ENCODE peak calls at places on chromosomes 16 and 17, in eight cellular contexts. K is natural killer cell, N is heart left ventricle, A is mammary epithelial cell, F is cardiac muscle cell, S is spleen, Q is adrenal gland, V is fibroblast of lung. G is an unnamed sample.

GRCh38 chr17:9313346-9313745 is 262.3 kb downstream of the STX8 start:
- DNase-seq in K (no peak), N (no peak), A (no peak), F (no peak), S (no peak), Q (no peak), V (no peak), G (no peak)

GRCh38 chr17:142102-142661 is 4.8 kb downstream of the SCGB1C2 start:
- DNase-seq in K (no peak), N (peak), A (peak), F (no peak), S (peak), Q (peak), V (peak), G (no peak)

GRCh38 chr16:84677017-84677803 is 22.6 kb upstream of the USP10 start:
- DNase-seq in K (no peak), N (no peak), A (no peak), F (no peak), S (peak), Q (no peak), V (no peak), G (no peak)

GRCh38 chr17:48178327-48178726 is 70.8 kb downstream of the SNX11 start:
- DNase-seq in K (no peak), N (no peak), A (no peak), F (no peak), S (no peak), Q (no peak), V (no peak), G (no peak)

GRCh38 chr16:21599158-21599993 is at the start of gene METTL9:
- DNase-seq in K (peak), N (peak), A (peak), F (peak), S (peak), Q (peak), V (peak), G (peak)

GRCh38 chr17:41676058-41676419 is 12.6 kb upstream of the EIF1 start:
- DNase-seq in K (no peak), N (no peak), A (no peak), F (no peak), S (no peak), Q (no peak), V (no peak), G (no peak)

GRCh38 chr17:56141046-56141839 is 12.0 kb upstream of the ANKFN1 start:
- DNase-seq in K (no peak), N (no peak), A (no peak), F (peak), S (no peak), Q (no peak), V (peak), G (no peak)

GRCh38 chr16:61858996-61859395 is 177.2 kb downstream of the CDH8 start:
- DNase-seq in K (no peak), N (no peak), A (no peak), F (no peak), S (no peak), Q (no peak), V (peak), G (no peak)

GRCh38 chr16:20960899-20961298 is 60.3 kb downstream of the LYRM1 start:
- DNase-seq in K (no peak), N (no peak), A (no peak), F (no peak), S (no peak), Q (no peak), V (no peak), G (no peak)

GRCh38 chr17:10702574-10702973 is 5.2 kb downstream of the ADPRM start:
- DNase-seq in K (no peak), N (no peak), A (no peak), F (no peak), S (no peak), Q (no peak), V (peak), G (no peak)

GRCh38 chr17:42456223-42457106 is 2.2 kb upstream of the ATP6V0A1 start:
- DNase-seq in K (no peak), N (no peak), A (peak), F (no peak), S (no peak), Q (no peak), V (peak), G (no peak)

GRCh38 chr17:30565073-30565935 is 88.1 kb downstream of the GOSR1 start:
- DNase-seq in K (no peak), N (no peak), A (peak), F (no peak), S (no peak), Q (no peak), V (no peak), G (no peak)

GRCh38 chr17:21090889-21091618 is 35.7 kb upstream of the DHRS7B start:
- DNase-seq in K (no peak), N (no peak), A (no peak), F (no peak), S (no peak), Q (no peak), V (no peak), G (no peak)

GRCh38 chr17:63881935-63882601 is at the start of gene GH2:
- DNase-seq in K (peak), N (peak), A (peak), F (peak), S (peak), Q (peak), V (peak), G (peak)

GRCh38 chr17:51322390-51323029 is 62.2 kb downstream of the UTP18 start:
- DNase-seq in K (no peak), N (no peak), A (peak), F (peak), S (no peak), Q (no peak), V (peak), G (no peak)
- TF ChIP-seq CTCF in K (no peak), N (no peak), A (peak), F (peak), S (no peak), Q (no peak), V (peak), G (peak)

GRCh38 chr16:3783516-3783915 is 66.2 kb upstream of the TRAP1 start:
- DNase-seq in K (no peak), N (no peak), A (no peak), F (no peak), S (no peak), Q (no peak), V (no peak), G (no peak)

GRCh38 chr16:3776316-3776715 is 59.0 kb upstream of the TRAP1 start:
- DNase-seq in K (no peak), N (no peak), A (no peak), F (no peak), S (no peak), Q (peak), V (no peak), G (no peak)

GRCh38 chr16:3782566-3782965 is 65.2 kb upstream of the TRAP1 start:
- DNase-seq in K (no peak), N (no peak), A (no peak), F (no peak), S (no peak), Q (no peak), V (no peak), G (no peak)

GRCh38 chr16:3781421-3781820 is 64.1 kb upstream of the TRAP1 start:
- DNase-seq in K (no peak), N (no peak), A (peak), F (no peak), S (no peak), Q (no peak), V (no peak), G (no peak)

GRCh38 chr16:3780570-3780969 is 63.2 kb upstream of the TRAP1 start:
- DNase-seq in K (no peak), N (no peak), A (peak), F (peak), S (no peak), Q (no peak), V (peak), G (no peak)
- TF ChIP-seq CTCF in K (no peak), N (no peak), A (no peak), F (no peak), S (no peak), Q (no peak), V (no peak), G (no peak)

DNA sequence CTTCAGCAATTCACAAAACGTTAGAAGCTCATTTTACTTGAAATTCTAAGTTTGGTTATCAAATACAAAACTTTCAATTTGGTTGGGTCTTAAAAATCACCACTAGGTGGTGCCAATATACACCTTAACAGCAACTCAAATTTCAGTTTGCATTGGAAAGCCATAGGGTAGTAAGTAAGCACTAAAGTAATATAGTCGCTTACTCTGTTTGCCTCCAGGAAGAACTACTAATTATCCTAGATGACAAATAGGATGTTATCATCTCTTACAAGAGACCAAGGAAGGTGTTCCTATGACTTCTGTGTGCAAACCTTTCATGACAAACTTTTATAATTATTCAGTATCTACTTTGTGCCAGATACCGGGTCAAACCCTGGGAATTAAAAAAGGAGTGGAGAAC is 93.3 kb downstream of the MYO1D start:
- DNase-seq in K (no peak), N (no peak), A (peak), F (peak), S (no peak), Q (no peak), V (peak), G (no peak)
- TF ChIP-seq CTCF in K (peak), N (peak), A (peak), F (peak), S (peak), Q (peak), V (peak), G (peak)

GRCh38 chr17:17783121-17783824 is 53.5 kb downstream of the SREBF1 start:
- DNase-seq in K (peak), N (peak), A (peak), F (peak), S (peak), Q (peak), V (peak), G (peak)
- TF ChIP-seq CTCF in K (no peak), N (peak), A (no peak), F (no peak), S (no peak), Q (no peak), V (no peak), G (no peak)

DNA sequence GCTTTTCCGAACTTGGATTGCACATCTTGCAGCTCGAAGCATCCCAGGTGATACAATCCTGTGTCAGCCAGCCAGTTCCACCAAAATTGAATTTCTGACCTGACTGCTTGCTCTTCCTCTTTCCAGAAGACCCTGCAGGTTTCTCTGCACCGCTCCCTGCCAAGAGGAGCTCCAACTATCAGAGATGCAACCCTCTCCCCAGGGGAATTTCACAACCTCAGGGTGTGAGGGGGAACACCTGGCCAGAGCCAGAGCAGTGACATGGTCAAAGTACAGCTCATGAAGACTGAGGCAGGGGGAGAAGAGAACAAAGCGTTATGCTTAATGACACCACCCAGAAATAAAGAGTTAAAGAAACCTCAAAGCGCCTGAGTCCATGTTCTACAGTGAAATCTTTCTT is 25.0 kb downstream of the ZNF423 start:
- DNase-seq in K (no peak), N (no peak), A (no peak), F (no peak), S (no peak), Q (no peak), V (no peak), G (no peak)
- TF ChIP-seq CTCF in K (no peak), N (no peak), A (no peak), F (no peak), S (no peak), Q (no peak), V (no peak), G (no peak)

GRCh38 chr16:49951568-49952195 is 73.3 kb upstream of the CNEP1R1 start:
- DNase-seq in K (no peak), N (no peak), A (no peak), F (no peak), S (no peak), Q (no peak), V (no peak), G (no peak)
- TF ChIP-seq CTCF in K (no peak), N (no peak), A (no peak), F (no peak), S (no peak), Q (no peak), V (no peak), G (no peak)

GRCh38 chr16:2224183-2224486 is 744 bp downstream of the E4F1 start:
- DNase-seq in K (no peak), N (no peak), A (no peak), F (no peak), S (no peak), Q (no peak), V (peak), G (no peak)

GRCh38 chr16:2226245-2226793 is 2.9 kb downstream of the E4F1 start:
- DNase-seq in K (no peak), N (no peak), A (no peak), F (no peak), S (no peak), Q (no peak), V (no peak), G (no peak)

GRCh38 chr16:2226918-2227317 is 3.5 kb downstream of the E4F1 start:
- DNase-seq in K (no peak), N (no peak), A (no peak), F (no peak), S (no peak), Q (no peak), V (no peak), G (no peak)

GRCh38 chr16:2228161-2228824 is 4.9 kb downstream of the E4F1 start:
- DNase-seq in K (no peak), N (no peak), A (no peak), F (no peak), S (no peak), Q (no peak), V (no peak), G (no peak)

DNA sequence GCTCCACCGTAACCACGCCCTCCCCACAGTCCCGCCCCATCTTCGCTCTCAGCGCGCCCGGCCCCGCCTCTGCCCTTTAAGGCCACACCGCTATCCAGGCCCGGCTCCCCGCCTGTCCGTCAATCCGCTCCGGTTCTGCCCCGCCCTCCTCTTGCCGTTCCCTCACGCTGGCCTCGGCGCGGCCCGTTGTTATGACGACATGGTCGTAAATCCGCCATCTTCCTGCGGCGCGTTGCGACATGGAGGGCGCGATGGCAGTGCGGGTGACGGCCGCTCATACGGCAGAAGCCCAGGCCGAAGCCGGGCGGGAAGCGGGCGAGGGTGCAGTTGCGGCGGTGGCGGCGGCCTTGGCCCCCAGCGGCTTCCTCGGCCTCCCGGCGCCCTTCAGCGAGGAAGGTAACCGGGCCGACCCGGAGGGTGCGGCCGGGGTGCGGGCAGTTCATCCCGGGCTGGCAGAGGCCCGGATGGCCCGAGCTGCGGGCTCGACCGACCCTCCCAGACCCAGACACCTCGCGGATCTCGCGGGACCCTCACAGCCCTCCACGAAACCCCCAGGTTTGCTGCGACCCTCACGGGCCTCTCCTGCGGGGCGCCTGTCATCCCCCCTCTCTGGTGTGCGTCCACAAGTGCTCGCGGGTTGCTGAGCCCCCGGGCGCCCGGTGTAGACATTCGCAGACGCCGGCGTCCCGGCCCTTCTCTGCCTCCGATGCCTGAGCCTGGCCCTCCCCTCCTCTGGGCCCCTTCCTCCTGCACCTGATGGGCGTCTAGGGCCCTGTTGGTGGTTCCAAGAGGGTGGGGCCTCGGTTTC is at the start of gene E4F1:
- DNase-seq in K (peak), N (peak), A (peak), F (peak), S (peak), Q (peak), V (peak), G (peak)
- TF ChIP-seq CTCF in K (no peak), N (peak), A (no peak), F (no peak), S (peak), Q (no peak), V (no peak), G (no peak)

GRCh38 chr17:36942631-36943125 is 5.4 kb downstream of the LHX1 start:
- DNase-seq in K (peak), N (no peak), A (no peak), F (no peak), S (no peak), Q (no peak), V (no peak), G (no peak)

GRCh38 chr17:36943250-36944220 is 5.2 kb upstream of the AATF start:
- DNase-seq in K (no peak), N (no peak), A (no peak), F (no peak), S (no peak), Q (no peak), V (no peak), G (peak)

GRCh38 chr17:36940313-36941264 is 3.3 kb downstream of the LHX1 start:
- DNase-seq in K (no peak), N (no peak), A (no peak), F (no peak), S (no peak), Q (no peak), V (no peak), G (no peak)

GRCh38 chr17:36941265-36942021 is 4.2 kb downstream of the LHX1 start:
- DNase-seq in K (no peak), N (no peak), A (no peak), F (no peak), S (no peak), Q (no peak), V (no peak), G (no peak)

DNA sequence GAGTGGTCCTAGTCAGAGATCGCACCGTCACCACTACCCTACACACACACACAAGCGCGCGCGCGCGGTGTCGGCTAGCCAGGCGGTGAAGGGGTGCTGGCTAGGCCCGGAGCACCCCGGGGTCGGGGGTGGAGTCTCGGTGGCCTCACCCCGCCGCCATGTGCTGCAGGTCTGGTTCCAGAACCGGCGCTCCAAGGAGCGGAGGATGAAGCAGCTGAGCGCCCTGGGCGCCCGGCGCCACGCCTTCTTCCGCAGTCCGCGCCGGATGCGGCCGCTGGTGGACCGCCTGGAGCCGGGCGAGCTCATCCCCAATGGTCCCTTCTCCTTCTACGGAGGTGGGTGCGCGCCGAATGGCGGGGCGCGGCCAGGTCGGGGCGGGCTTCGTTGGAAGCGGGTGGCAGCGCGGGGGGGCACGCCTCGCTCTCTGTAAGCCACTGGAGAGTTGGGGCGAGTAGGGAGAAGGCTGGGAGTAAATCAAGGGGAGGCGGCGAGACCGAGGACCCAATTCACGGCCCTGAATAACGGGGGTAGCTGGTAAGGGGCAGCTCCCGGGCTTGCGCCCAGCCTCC is 4.8 kb downstream of the LHX1 start:
- DNase-seq in K (no peak), N (no peak), A (no peak), F (peak), S (no peak), Q (no peak), V (no peak), G (no peak)
- TF ChIP-seq CTCF in K (no peak), N (no peak), A (no peak), F (no peak), S (no peak), Q (no peak), V (no peak), G (no peak)

GRCh38 chr17:36152639-36153120 is 23.8 kb downstream of the TBC1D3B start:
- DNase-seq in K (no peak), N (no peak), A (no peak), F (no peak), S (no peak), Q (no peak), V (peak), G (no peak)
- TF ChIP-seq CTCF in K (no peak), N (no peak), A (no peak), F (peak), S (no peak), Q (no peak), V (peak), G (no peak)

G was measured in nephron progenitor cell.